ENCODE peak calls at places on chromosomes 12 and 14, in seven cellular contexts. J is CD8-positive, alpha-beta T cell; G is GM13977; O is astrocyte of the spinal cord; E is transverse colon; M is AG10803; Z is cardiac muscle cell. W is an unnamed sample.

GRCh38 chr12:50055831-50056628 is 1.4 kb upstream of the ASIC1 start:
- DNase-seq in J (peak), G (peak), O (peak), E (peak), M (peak), Z (peak), W (no peak)

GRCh38 chr14:31377433-31377832 is 42.9 kb downstream of the HEATR5A start:
- DNase-seq in J (no peak), G (no peak), O (no peak), E (no peak), M (no peak), Z (no peak), W (no peak)

GRCh38 chr12:97456792-97457191 is 5.8 kb upstream of the RMST start:
- DNase-seq in J (no peak), G (no peak), O (no peak), E (no peak), M (no peak), Z (no peak), W (no peak)

GRCh38 chr12:29902043-29902442 is 118.3 kb upstream of the TMTC1 start:
- DNase-seq in J (no peak), G (no peak), O (no peak), E (no peak), M (no peak), Z (no peak), W (no peak)

GRCh38 chr12:10673660-10674384 is at the start of gene STYK1:
- DNase-seq in J (peak), G (peak), O (peak), E (peak), M (peak), Z (peak), W (peak)

GRCh38 chr14:47264842-47265241 is 410.6 kb downstream of the MDGA2 start:
- DNase-seq in J (no peak), G (no peak), O (no peak), E (no peak), M (no peak), Z (no peak), W (no peak)

GRCh38 chr12:15688202-15688736 is 100.9 kb downstream of the EPS8 start:
- DNase-seq in J (no peak), G (no peak), O (peak), E (peak), M (no peak), Z (peak), W (no peak)

GRCh38 chr12:38904932-38905479 is 385 bp downstream of the CPNE8 start:
- DNase-seq in J (peak), G (peak), O (peak), E (peak), M (peak), Z (peak), W (peak)

GRCh38 chr12:116876151-116876869 is 4.9 kb downstream of the HRK start:
- DNase-seq in J (no peak), G (no peak), O (no peak), E (no peak), M (no peak), Z (peak), W (no peak)

GRCh38 chr14:44339862-44340261 is 167.2 kb downstream of the FSCB start:
- DNase-seq in J (no peak), G (no peak), O (no peak), E (no peak), M (no peak), Z (no peak), W (no peak)

GRCh38 chr12:70671698-70672097 is 34.5 kb upstream of the PTPRB start:
- DNase-seq in J (no peak), G (no peak), O (no peak), E (no peak), M (no peak), Z (no peak), W (no peak)

GRCh38 chr14:56659964-56660551 is 80.5 kb downstream of the TMEM260 start:
- DNase-seq in J (no peak), G (peak), O (peak), E (no peak), M (peak), Z (peak), W (no peak)
- TF ChIP-seq CTCF in J (no peak), G (peak), O (peak), E (peak), M (peak), Z (peak), W (no peak)

DNA sequence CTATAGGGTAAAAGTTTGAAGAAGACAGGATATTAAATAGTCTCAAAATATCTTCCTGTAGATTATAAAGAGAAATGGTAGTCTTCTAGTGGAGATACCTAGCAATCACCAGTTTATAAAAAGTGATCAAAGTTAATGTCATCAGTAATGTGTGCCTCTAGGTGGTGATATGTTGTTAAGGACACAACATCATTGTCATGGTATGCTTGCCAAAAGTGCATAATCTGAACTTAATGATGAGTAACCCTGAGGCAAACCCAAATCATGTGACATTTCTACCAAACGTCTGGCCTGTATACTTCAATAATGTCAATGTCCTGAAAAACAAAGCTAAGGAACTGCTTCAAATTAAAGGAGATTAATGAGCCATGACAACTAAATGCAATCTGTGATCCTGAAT is 214.7 kb downstream of the PHLDA1 start:
- DNase-seq in J (no peak), G (no peak), O (peak), E (no peak), M (peak), Z (peak), W (no peak)
- TF ChIP-seq CTCF in J (no peak), G (peak), O (no peak), E (no peak), M (no peak), Z (no peak), W (no peak)

GRCh38 chr14:100176811-100177327 is 17.4 kb upstream of the DEGS2 start:
- DNase-seq in J (no peak), G (no peak), O (no peak), E (no peak), M (no peak), Z (no peak), W (no peak)
- TF ChIP-seq CTCF in J (no peak), G (no peak), O (no peak), E (no peak), M (no peak), Z (no peak), W (no peak)

DNA sequence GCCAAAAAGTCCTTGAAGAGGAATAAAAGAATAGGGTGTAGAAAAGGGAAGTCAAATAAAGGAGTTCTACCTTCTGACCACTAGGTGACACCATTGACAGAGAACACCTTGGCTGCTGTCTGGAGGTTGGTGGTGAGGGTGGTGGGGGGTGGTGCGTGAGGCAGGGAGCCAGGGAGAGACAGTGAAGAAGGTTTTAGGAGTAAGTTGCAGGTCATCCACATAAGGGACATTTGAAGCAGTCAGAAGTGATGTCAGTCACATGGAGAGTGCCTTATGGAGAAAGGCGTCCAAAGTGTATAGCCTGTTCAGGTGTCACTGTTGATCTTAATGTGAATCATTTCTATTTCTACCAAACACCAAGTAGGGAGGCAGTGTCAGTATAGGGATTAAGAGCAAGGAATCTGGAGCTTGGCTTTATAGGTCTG is 279.3 kb upstream of the DDHD1 start:
- DNase-seq in J (no peak), G (peak), O (peak), E (no peak), M (peak), Z (peak), W (no peak)
- TF ChIP-seq CTCF in J (peak), G (peak), O (peak), E (peak), M (peak), Z (peak), W (no peak)

DNA sequence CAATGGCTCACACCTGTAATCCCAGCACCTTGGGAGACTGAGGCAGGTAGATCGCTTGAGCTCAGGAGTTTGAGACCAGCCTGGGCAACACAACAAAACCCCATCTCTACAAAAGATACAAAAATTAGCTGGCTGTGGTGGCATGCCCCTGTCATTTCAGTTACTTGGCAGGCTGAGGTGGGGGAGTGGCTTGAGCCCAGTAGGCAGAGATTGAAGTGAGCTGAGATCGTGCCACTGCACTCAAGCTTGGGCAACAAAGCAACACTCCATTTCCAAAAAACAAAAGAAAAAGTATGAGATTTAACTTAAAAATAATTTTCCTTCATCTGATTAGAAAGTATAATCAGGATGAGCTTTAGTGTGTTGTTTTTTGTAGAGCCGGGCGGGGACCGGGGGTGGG is 47.9 kb upstream of the BCAT1 start:
- DNase-seq in J (no peak), G (no peak), O (no peak), E (no peak), M (no peak), Z (no peak), W (no peak)
- TF ChIP-seq CTCF in J (no peak), G (no peak), O (no peak), E (no peak), M (no peak), Z (no peak), W (no peak)

GRCh38 chr14:77053046-77053841 is 24.7 kb upstream of the IRF2BPL start:
- DNase-seq in J (peak), G (peak), O (peak), E (peak), M (peak), Z (peak), W (peak)
- TF ChIP-seq CTCF in J (peak), G (peak), O (peak), E (peak), M (peak), Z (peak), W (peak)

GRCh38 chr12:7101694-7102131 is 7.3 kb downstream of the C1RL start:
- DNase-seq in J (no peak), G (no peak), O (no peak), E (no peak), M (no peak), Z (peak), W (no peak)
- TF ChIP-seq CTCF in J (no peak), G (no peak), O (no peak), E (no peak), M (no peak), Z (no peak), W (no peak)

DNA sequence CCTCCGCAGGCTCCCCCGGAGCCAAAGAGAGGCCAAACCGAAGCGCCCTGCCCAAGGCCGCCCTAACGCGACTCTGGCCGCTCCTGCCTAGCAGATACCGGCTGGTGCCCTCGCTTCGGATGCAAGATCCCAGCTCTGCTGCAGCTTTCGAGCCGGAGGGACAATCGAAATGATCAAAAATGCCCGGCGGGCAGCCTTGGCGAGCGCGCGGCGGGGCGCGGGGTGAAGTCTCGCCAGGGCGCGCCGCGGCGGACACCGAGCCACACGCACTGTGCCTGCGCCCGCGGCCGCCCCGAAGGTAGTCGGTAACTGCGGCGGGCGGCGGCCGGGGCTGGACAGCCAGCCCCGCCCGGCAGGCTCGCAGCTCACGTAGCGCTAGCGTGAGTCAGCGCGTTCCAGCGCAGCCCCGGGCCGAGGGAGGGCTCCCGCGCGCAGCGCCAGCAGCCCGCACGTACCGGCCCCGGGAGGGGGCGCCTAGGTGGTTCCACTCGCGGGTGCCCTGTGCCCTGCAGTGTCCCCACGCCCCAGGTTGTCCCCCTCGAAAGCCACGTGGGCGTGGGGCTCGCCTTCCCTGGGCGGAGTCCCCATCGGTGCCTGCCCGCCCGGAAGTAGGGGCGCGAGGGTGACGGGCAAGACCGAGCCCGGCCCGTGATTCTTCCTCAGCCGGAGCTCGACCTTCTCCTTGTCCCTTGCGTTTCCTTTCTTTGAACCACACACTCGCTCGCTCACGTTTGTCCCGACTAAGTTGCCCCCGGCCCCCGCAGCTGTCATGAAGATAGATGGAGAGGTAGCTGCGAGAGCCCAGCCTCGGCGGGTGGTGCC is 109.3 kb upstream of the EGLN3 start:
- DNase-seq in J (peak), G (peak), O (peak), E (peak), M (peak), Z (peak), W (peak)
- TF ChIP-seq CTCF in J (no peak), G (peak), O (peak), E (peak), M (peak), Z (peak), W (no peak)

GRCh38 chr14:105086833-105087307 is 21.6 kb upstream of the GPR132 start:
- DNase-seq in J (peak), G (peak), O (peak), E (peak), M (peak), Z (peak), W (peak)

GRCh38 chr14:105088812-105089745 is 23.8 kb upstream of the GPR132 start:
- DNase-seq in J (no peak), G (no peak), O (no peak), E (no peak), M (no peak), Z (no peak), W (no peak)

GRCh38 chr14:105089746-105090492 is 24.7 kb upstream of the GPR132 start:
- DNase-seq in J (no peak), G (no peak), O (no peak), E (no peak), M (no peak), Z (no peak), W (no peak)

GRCh38 chr14:105087308-105087962 is 22.2 kb upstream of the GPR132 start:
- DNase-seq in J (no peak), G (peak), O (peak), E (no peak), M (peak), Z (peak), W (no peak)

DNA sequence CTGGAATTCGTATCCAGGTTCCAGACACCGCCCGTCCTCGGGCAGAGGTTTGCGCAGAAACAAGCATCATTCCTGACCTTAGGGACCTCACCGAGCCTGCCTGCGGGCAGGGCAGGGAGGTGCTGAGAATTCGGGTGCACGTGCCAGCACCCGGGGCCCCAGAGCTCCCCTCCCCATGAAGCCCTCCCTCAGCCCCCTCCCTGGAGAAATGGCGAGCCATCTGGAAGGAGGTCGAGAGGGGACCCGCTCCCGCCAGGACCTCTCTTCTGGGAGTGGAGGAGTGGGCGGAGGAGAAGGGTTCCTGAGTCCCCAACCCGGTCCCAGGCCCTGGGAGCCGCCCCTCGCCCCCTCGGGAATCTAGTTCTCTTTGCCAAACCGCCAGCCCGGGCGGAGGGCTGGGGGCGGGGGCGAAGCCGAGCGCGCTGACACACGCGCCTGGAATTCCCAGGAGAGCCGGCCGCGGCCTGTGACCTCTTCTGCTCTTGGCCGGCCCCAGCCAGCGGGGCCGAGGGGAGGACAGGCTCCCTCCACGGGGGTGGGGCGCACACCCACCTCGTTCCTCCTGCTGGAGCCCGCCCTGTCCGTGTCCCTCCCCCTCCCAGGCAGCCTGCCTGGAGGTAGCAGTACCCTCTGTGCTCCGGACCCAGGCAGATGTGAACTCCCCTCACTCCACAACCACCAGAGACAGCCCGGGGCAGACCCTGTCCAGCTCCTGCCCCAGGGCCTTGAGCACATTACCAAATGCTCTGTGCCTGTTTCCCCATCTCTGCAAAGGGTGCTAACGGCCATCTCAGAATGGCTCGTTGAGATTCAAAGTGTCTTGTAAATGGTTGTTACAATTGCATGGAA is 23.0 kb upstream of the GPR132 start:
- DNase-seq in J (no peak), G (no peak), O (peak), E (peak), M (peak), Z (peak), W (no peak)
- TF ChIP-seq CTCF in J (no peak), G (no peak), O (no peak), E (no peak), M (no peak), Z (no peak), W (no peak)

DNA sequence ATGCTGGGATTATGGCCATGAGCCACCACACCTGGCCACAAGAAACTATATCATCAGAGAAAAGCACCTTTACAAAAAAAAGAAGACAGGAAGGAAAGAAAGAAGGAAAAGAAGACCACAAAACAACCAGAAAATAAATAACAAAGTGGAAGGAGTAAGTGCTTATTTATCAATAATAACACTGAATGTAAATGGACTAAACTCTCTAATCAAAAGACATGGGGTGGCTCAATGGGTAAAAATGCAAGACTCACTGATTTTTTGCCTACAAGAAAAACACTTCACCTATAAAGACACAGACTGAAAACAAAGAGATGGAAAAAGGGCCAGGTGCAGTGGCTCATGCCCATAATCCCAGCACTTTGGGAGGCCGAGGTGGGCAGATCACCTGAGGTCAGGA is 65.7 kb downstream of the MAPKAPK5 start:
- DNase-seq in J (no peak), G (no peak), O (no peak), E (no peak), M (no peak), Z (no peak), W (no peak)
- TF ChIP-seq CTCF in J (no peak), G (no peak), O (no peak), E (no peak), M (no peak), Z (no peak), W (no peak)

W was measured in natural killer cell.